ENCODE peak calls at places on chromosomes 5 and 9, in eight cellular contexts. C is activated T-helper 9 cell treated with anti-CD3 and anti-CD28 coated beads, Interleukin-2, amount 50 U/mL, for 16 hours; E is posterior cingulate gyrus; T is kidney epithelial cell; L is aorta; B is ecto neural progenitor cell; D is iPS DF 6.9; S is HEK293T. V is an unnamed sample.
A peak's percentile ranks its signal among the peaks of the same experiment; 100 is the strongest.

GRCh38 chr9:87878930-87879603 is 3.6 kb upstream of the SPATA31E1 start:
- DNase-seq in C (no peak), E (no peak), T (peak; percentile 43), L (no peak), B (no peak), D (no peak), S (no peak), V (no peak)

GRCh38 chr9:133850937-133851336 is 112.8 kb upstream of the SARDH start:
- DNase-seq in C (no peak), E (no peak), T (no peak), L (no peak), B (no peak), D (no peak), S (no peak), V (no peak)

GRCh38 chr9:130150779-130151381 is 21.3 kb upstream of the NCS1 start:
- DNase-seq in C (no peak), E (no peak), T (no peak), L (no peak), B (no peak), D (no peak), S (no peak), V (no peak)

GRCh38 chr5:172721455-172722308 is 49.3 kb downstream of the DUSP1 start:
- DNase-seq in C (no peak), E (no peak), T (no peak), L (no peak), B (no peak), D (no peak), S (no peak), V (no peak)

GRCh38 chr5:173696216-173696615 is 79.8 kb upstream of the BOD1 start:
- DNase-seq in C (no peak), E (no peak), T (no peak), L (no peak), B (no peak), D (no peak), S (no peak), V (no peak)

GRCh38 chr5:172616730-172617129 is 24.3 kb upstream of the NEURL1B start:
- DNase-seq in C (no peak), E (no peak), T (no peak), L (no peak), B (no peak), D (no peak), S (no peak), V (no peak)

GRCh38 chr5:97553829-97554452 is 370.9 kb upstream of the RIOK2 start:
- DNase-seq in C (no peak), E (no peak), T (no peak), L (no peak), B (no peak), D (no peak), S (no peak), V (no peak)

GRCh38 chr9:110755179-110755578 is 86.6 kb downstream of the MUSK start:
- DNase-seq in C (no peak), E (no peak), T (no peak), L (no peak), B (no peak), D (no peak), S (no peak), V (no peak)

GRCh38 chr9:127828262-127829031 is 25.8 kb downstream of the FPGS start:
- DNase-seq in C (no peak), E (no peak), T (no peak), L (peak; percentile 94), B (peak; percentile 94), D (peak; percentile 88), S (peak; percentile 59), V (no peak)

GRCh38 chr5:80343067-80343466 is 23.3 kb downstream of the SPZ1 start:
- DNase-seq in C (no peak), E (no peak), T (no peak), L (no peak), B (no peak), D (no peak), S (no peak), V (no peak)

GRCh38 chr9:3827175-3827574 is 301.4 kb upstream of the RFX3 start:
- DNase-seq in C (no peak), E (no peak), T (no peak), L (no peak), B (no peak), D (no peak), S (no peak), V (no peak)

GRCh38 chr5:6749026-6749716 is 35.9 kb downstream of the TENT4A start:
- DNase-seq in C (no peak), E (no peak), T (no peak), L (no peak), B (no peak), D (no peak), S (no peak), V (no peak)

GRCh38 chr9:89606049-89606481 is 1.3 kb downstream of the GADD45G start:
- DNase-seq in C (peak; percentile 19), E (peak; percentile 57), T (peak; percentile 35), L (peak; percentile 91), B (peak; percentile 73), D (no peak), S (no peak), V (peak; percentile 31)